ENCODE peak calls at places on chromosomes 4 and X, in four cellular contexts. D, U, A and M are unnamed samples.

GRCh38 chr4:154004859-154005520 is 216.1 kb upstream of the SFRP2 start:
- DNase-seq in D (no peak), U (peak), A (no peak), M (no peak)

GRCh38 chr4:26130173-26130572 is 190.6 kb upstream of the RBPJ start:
- DNase-seq in D (no peak), U (no peak), A (no peak), M (no peak)

GRCh38 chrX:47514553-47515235 is 31.7 kb upstream of the ZNF41 start:
- DNase-seq in D (no peak), U (peak), A (no peak), M (no peak)

GRCh38 chrX:11509786-11510185 is 155.9 kb downstream of the ARHGAP6 start:
- DNase-seq in D (no peak), U (peak), A (no peak), M (no peak)

GRCh38 chrX:48632207-48632606 is 34.9 kb downstream of the WDR13 start:
- DNase-seq in D (no peak), U (no peak), A (no peak), M (no peak)

GRCh38 chrX:111244238-111244750 is 26.0 kb downstream of the CAPN6 start:
- DNase-seq in D (no peak), U (peak), A (no peak), M (no peak)

GRCh38 chr4:14897217-14897616 is 105.1 kb upstream of the CPEB2 start:
- DNase-seq in D (no peak), U (no peak), A (no peak), M (no peak)

GRCh38 chr4:133320576-133321170 is 171.6 kb downstream of the PCDH10 start:
- DNase-seq in D (peak), U (peak), A (no peak), M (peak)

GRCh38 chr4:158446106-158446505 is 75.6 kb upstream of the RXFP1 start:
- DNase-seq in D (no peak), U (no peak), A (no peak), M (no peak)

GRCh38 chr4:78343682-78344081 is 207.9 kb upstream of the ANXA3 start:
- DNase-seq in D (no peak), U (no peak), A (no peak), M (no peak)

GRCh38 chrX:18457000-18457399 is 31.6 kb downstream of the CDKL5 start:
- DNase-seq in D (no peak), U (no peak), A (no peak), M (no peak)

GRCh38 chr4:75432683-75433082 is 81.5 kb downstream of the RCHY1 start:
- DNase-seq in D (peak), U (peak), A (no peak), M (no peak)

GRCh38 chrX:47706575-47706974 is 47.6 kb upstream of the UXT start:
- DNase-seq in D (no peak), U (no peak), A (no peak), M (no peak)

GRCh38 chrX:55004231-55004630 is 4.1 kb downstream of the APEX2 start:
- DNase-seq in D (no peak), U (no peak), A (no peak), M (no peak)

GRCh38 chr4:158051401-158052235 is 121.2 kb downstream of the GASK1B start:
- DNase-seq in D (no peak), U (peak), A (no peak), M (no peak)

GRCh38 chrX:109856974-109857373 is 123.9 kb upstream of the ACSL4 start:
- DNase-seq in D (no peak), U (no peak), A (no peak), M (peak)

GRCh38 chrX:74923942-74924448 is 1.3 kb downstream of the NEXMIF start:
- DNase-seq in D (no peak), U (no peak), A (no peak), M (peak)

GRCh38 chr4:183636923-183637322 is 22.1 kb downstream of the RWDD4 start:
- DNase-seq in D (no peak), U (no peak), A (no peak), M (no peak)

GRCh38 chr4:159016527-159017137 is 86.2 kb upstream of the RAPGEF2 start:
- DNase-seq in D (peak), U (peak), A (peak), M (peak)

GRCh38 chrX:53262189-53262917 is 19.0 kb downstream of the IQSEC2 start:
- DNase-seq in D (no peak), U (no peak), A (no peak), M (no peak)

GRCh38 chr4:11130195-11130975 is 298.3 kb downstream of the HS3ST1 start:
- DNase-seq in D (no peak), U (peak), A (no peak), M (no peak)

GRCh38 chr4:63578383-63578782 is 830.9 kb downstream of the TECRL start:
- DNase-seq in D (no peak), U (no peak), A (no peak), M (no peak)

GRCh38 chr4:133802741-133803140 is 398.8 kb downstream of the PABPC4L start:
- DNase-seq in D (no peak), U (peak), A (no peak), M (no peak)

GRCh38 chr4:38800956-38801450 is 3.6 kb downstream of the TLR1 start:
- DNase-seq in D (no peak), U (no peak), A (no peak), M (no peak)

GRCh38 chr4:104966349-104967033 is 180.2 kb upstream of the TET2 start:
- DNase-seq in D (no peak), U (no peak), A (no peak), M (no peak)

GRCh38 chr4:6910340-6910959 is 824 bp downstream of the TBC1D14 start:
- DNase-seq in D (no peak), U (no peak), A (no peak), M (no peak)

GRCh38 chrX:130039847-130040246 is 57.4 kb downstream of the BCORL1 start:
- DNase-seq in D (no peak), U (no peak), A (no peak), M (no peak)

GRCh38 chrX:24426340-24426913 is 38.7 kb upstream of the PDK3 start:
- DNase-seq in D (no peak), U (no peak), A (no peak), M (no peak)

GRCh38 chrX:121569609-121570008 is 522.2 kb downstream of the GLUD2 start:
- DNase-seq in D (no peak), U (no peak), A (no peak), M (no peak)

GRCh38 chr4:8732092-8732491 is 139.5 kb downstream of the CPZ start:
- DNase-seq in D (no peak), U (no peak), A (no peak), M (no peak)

GRCh38 chr4:153788419-153789276 is at the start of gene SFRP2:
- DNase-seq in D (peak), U (peak), A (peak), M (peak)

GRCh38 chr4:104262678-104263077 is 232.0 kb downstream of the CXXC4 start:
- DNase-seq in D (no peak), U (no peak), A (no peak), M (no peak)

GRCh38 chr4:10048931-10049655 is 27.8 kb upstream of the SLC2A9 start:
- DNase-seq in D (no peak), U (no peak), A (no peak), M (no peak)

GRCh38 chr4:7414736-7415510 is 19.8 kb downstream of the PSAPL1 start:
- DNase-seq in D (peak), U (no peak), A (peak), M (no peak)

GRCh38 chr4:138449938-138450337 is 207.8 kb upstream of the SLC7A11 start:
- DNase-seq in D (no peak), U (no peak), A (no peak), M (no peak)

GRCh38 chr4:55947912-55948725 is 626 bp upstream of the CEP135 start:
- DNase-seq in D (no peak), U (peak), A (no peak), M (no peak)

GRCh38 chr4:55949480-55949802 is 696 bp downstream of the CEP135 start:
- DNase-seq in D (no peak), U (no peak), A (no peak), M (no peak)

GRCh38 chr4:55947254-55947882 is 1.4 kb upstream of the CEP135 start:
- DNase-seq in D (no peak), U (peak), A (no peak), M (no peak)

GRCh38 chr4:55951191-55951922 is 2.6 kb downstream of the CEP135 start:
- DNase-seq in D (no peak), U (no peak), A (no peak), M (no peak)

DNA sequence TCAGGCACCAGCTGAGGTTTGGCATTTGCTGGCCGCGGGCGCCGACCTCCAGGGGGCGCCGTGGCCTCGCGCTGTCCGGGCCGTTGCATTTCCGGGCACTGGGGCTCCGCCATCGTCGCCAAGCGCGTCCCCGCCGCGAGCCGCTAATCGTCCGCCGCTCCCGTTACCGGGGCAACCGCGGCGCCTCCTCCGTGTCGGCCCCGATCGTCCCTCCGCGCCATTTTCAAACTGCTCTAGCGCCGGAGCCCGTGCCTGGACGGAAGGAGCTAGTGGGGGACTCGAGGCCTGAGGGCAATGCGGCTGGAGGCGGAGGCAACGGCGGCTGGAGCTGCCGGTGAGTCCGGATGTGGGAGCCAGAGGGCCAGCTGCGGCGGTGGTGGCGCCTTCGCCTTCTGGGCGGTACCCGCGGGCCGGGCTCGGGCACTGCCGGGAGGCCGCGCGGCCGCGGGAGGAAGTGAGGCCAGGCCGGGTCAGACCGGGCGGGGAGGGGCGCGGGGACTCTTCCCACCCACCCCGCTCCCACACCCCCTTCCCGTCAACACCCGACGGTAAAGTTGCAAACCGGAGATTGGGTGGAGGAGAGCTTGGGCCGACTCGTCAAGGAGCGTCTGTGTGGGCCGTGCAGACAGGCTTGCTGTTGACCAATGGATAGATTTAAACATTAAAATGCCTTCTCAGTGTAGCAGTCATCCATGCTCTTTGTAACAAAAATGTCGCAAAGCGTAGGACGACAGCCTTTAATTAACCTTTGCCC is at the start of gene CEP135:
- DNase-seq in D (peak), U (peak), A (peak), M (peak)
- H2BK12ac ChIP-seq in D (peak), U (peak), A (no peak), M (no peak)

DNA sequence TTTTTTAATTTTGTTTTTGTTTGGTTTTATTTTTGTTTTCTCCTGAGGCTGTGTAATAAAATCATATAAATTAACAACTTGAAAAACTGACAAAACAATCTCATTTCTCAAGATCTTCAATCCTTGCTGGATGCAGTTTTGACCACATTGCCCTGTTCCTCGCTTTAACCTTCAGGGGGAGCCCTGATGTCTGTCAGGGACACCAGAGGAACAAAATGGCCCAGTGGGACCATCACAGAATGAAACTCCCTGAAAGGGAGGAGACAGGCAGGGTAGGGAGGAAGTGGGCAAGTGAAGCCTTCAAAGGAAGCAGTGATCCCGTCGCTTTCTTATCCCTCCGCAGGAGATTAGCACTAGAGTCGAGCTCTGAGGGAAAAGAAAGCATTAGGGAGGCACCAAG is 274.9 kb upstream of the LDB2 start:
- DNase-seq in D (peak), U (no peak), A (peak), M (no peak)
- H2BK15ac ChIP-seq in D (peak), U (no peak), A (no peak), M (no peak)

GRCh38 chrX:72018277-72019112 is 107.8 kb downstream of the NHSL2 start:
- DNase-seq in D (peak), U (peak), A (peak), M (peak)
- H2BK12ac ChIP-seq in D (no peak), U (peak), A (no peak), M (no peak)

DNA sequence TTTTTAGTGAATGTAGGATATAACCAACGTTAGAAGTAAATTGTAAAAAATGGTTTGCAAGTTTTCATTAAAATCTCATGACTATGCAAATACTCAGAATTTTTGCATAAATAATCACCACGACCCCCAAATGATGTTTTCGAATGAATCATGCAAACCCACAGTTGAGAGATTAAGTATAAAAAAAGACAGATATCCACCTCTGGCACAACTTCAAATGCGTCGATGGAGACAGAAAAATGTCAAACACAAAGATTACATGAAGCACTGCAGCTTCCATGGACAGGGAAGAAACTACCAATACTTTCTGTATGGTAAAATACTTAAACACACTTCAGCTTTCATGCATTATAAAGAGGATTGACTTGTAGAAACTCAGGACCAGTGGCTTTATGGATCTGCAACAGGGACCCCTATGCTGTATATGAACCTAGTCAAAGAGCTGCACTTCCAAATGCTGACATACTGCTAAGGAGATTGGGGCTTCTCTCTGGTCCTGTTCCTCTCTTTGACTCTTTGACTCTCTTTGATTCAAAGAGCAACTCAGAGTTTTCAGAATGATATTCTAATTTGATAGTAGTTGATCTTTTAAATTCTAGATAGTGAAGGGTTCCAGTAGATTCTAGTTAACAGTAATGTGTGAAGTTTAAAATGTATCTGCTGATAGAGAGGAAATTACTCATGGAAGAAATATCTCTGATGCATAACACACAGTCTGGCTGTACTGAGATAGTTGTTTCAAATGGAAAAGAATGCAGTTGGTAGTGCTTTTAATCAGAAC is 238.9 kb downstream of the RASL11B start:
- DNase-seq in D (no peak), U (peak), A (no peak), M (no peak)
- H2BK15ac ChIP-seq in D (no peak), U (no peak), A (no peak), M (no peak)

GRCh38 chrX:72080800-72081199 is 50.9 kb downstream of the RTL5 start:
- DNase-seq in D (no peak), U (no peak), A (no peak), M (no peak)
- H2BK12ac ChIP-seq in D (no peak), U (no peak), A (no peak), M (no peak)